ENCODE peak calls at places on chromosomes 13 and 19, in eight cellular contexts. N, Z, G, V, L, J, M and P are unnamed samples.

GRCh38 chr19:41746593-41747227 is 8.6 kb upstream of the CEACAM6 start:
- DNase-seq in N (no peak), Z (peak), G (no peak), V (no peak), L (peak), J (no peak), M (peak), P (peak)

GRCh38 chr13:81275666-81276258 is 934.8 kb upstream of the SPRY2 start:
- DNase-seq in N (no peak), Z (no peak), G (no peak), V (no peak), L (no peak), J (no peak), M (no peak), P (no peak)

GRCh38 chr13:19597523-19597922 is 35.9 kb upstream of the MPHOSPH8 start:
- DNase-seq in N (no peak), Z (no peak), G (no peak), V (no peak), L (no peak), J (no peak), M (no peak), P (no peak)

GRCh38 chr19:49520705-49521319 is 7.0 kb upstream of the RCN3 start:
- DNase-seq in N (no peak), Z (no peak), G (peak), V (no peak), L (no peak), J (no peak), M (no peak), P (no peak)

GRCh38 chr13:51330741-51331140 is 8.8 kb upstream of the SERPINE3 start:
- DNase-seq in N (peak), Z (no peak), G (no peak), V (no peak), L (no peak), J (no peak), M (no peak), P (no peak)

GRCh38 chr13:40221460-40222201 is 444.8 kb downstream of the FOXO1 start:
- DNase-seq in N (peak), Z (peak), G (no peak), V (no peak), L (no peak), J (no peak), M (peak), P (no peak)

GRCh38 chr19:9018163-9018875 is 8.1 kb upstream of the MUC16 start:
- DNase-seq in N (no peak), Z (no peak), G (no peak), V (no peak), L (no peak), J (no peak), M (no peak), P (no peak)

GRCh38 chr13:31200636-31200970 is 828 bp downstream of the B3GLCT start:
- DNase-seq in N (no peak), Z (peak), G (peak), V (no peak), L (peak), J (peak), M (peak), P (peak)

GRCh38 chr19:10113964-10114650 is 2.6 kb downstream of the P2RY11 start:
- DNase-seq in N (no peak), Z (no peak), G (peak), V (no peak), L (no peak), J (no peak), M (no peak), P (no peak)

GRCh38 chr19:9597027-9597426 is 12.7 kb upstream of the ZNF121 start:
- DNase-seq in N (no peak), Z (no peak), G (no peak), V (no peak), L (peak), J (no peak), M (no peak), P (no peak)

GRCh38 chr13:19601749-19602725 is 31.4 kb upstream of the MPHOSPH8 start:
- DNase-seq in N (no peak), Z (peak), G (peak), V (no peak), L (peak), J (peak), M (no peak), P (peak)

GRCh38 chr19:37654118-37654517 is 1.1 kb downstream of the ZFP30 start:
- DNase-seq in N (no peak), Z (no peak), G (no peak), V (no peak), L (no peak), J (no peak), M (no peak), P (no peak)

GRCh38 chr19:37654525-37654832 is 786 bp downstream of the ZFP30 start:
- DNase-seq in N (no peak), Z (no peak), G (no peak), V (no peak), L (peak), J (no peak), M (no peak), P (no peak)

GRCh38 chr19:37655689-37656491 is 625 bp upstream of the ZFP30 start:
- DNase-seq in N (peak), Z (peak), G (peak), V (peak), L (peak), J (peak), M (peak), P (peak)

GRCh38 chr19:37654833-37655688 is at the start of gene ZFP30:
- DNase-seq in N (peak), Z (peak), G (peak), V (peak), L (peak), J (peak), M (peak), P (peak)
- TF ChIP-seq POLR2AphosphoS5 in N (no peak), Z (no peak), G (peak), V (no peak), L (peak), J (no peak), M (peak), P (no peak)

GRCh38 chr19:19033426-19034203 is at the start of the genes ARMC6 and SUGP2:
- DNase-seq in N (peak), Z (peak), G (peak), V (peak), L (peak), J (peak), M (peak), P (peak)
- TF ChIP-seq POLR2AphosphoS5 in N (peak), Z (peak), G (peak), V (peak), L (peak), J (no peak), M (peak), P (no peak)

DNA sequence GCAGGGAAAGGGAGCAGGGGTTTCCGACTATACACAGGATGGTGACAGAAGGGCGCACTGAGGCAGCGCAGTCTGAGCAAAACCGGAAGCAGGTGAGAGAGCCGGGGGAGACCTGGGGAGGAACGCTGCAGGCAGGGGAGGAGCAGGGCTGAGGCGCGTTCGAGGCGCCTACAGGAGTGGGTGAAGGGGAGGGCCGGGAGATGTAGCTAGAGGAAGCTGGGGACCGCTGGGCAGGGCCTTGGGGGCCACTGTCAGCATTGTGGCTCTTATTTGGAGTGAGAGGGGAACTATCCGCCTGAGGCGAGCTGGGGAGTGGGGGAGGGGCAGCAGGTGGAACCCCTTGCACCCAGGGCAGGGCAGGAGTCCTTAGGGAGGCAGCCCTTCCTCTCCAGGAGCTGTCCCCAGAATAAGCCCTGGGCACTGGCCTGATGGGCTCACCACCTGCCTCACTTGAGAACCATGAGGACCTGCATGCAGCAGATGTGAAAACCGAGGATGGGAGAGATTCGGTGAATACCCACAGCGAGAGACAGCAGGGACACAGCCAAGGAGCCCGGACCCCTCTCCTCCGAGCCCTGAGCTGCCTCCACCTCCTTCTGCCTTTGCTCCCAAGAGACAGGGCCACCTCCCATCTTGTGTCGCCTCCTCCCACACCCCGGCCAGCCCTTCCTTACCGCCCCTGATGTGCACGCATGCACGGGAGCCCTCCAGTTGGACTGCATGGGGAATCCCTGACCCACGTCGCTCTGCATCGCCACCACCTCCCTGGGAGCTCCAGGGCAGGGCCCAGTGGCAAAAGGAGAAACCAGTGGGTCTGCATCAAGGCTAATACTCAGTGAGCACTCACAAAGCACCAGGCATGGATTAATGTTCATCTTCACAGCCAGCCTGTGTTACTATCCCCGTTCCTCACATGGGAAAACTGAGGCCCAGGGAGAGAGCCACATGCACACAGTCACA is 10.3 kb downstream of the AKT2 start:
- DNase-seq in N (no peak), Z (no peak), G (peak), V (no peak), L (no peak), J (peak), M (no peak), P (no peak)
- TF ChIP-seq POLR2AphosphoS5 in N (no peak), Z (no peak), G (peak), V (no peak), L (no peak), J (no peak), M (no peak), P (no peak)

GRCh38 chr19:3545669-3546034 is 6.7 kb downstream of the TEKTIP1 start:
- DNase-seq in N (no peak), Z (no peak), G (no peak), V (no peak), L (no peak), J (no peak), M (no peak), P (no peak)
- TF ChIP-seq POLR2AphosphoS5 in N (no peak), Z (no peak), G (no peak), V (no peak), L (no peak), J (no peak), M (no peak), P (no peak)

GRCh38 chr13:38349386-38350113 is at the start of gene UFM1:
- DNase-seq in N (peak), Z (peak), G (peak), V (peak), L (peak), J (peak), M (peak), P (peak)

GRCh38 chr13:38355595-38356120 is 6.0 kb downstream of the UFM1 start:
- DNase-seq in N (no peak), Z (no peak), G (no peak), V (no peak), L (no peak), J (no peak), M (no peak), P (no peak)

GRCh38 chr13:38346764-38347163 is 2.9 kb upstream of the UFM1 start:
- DNase-seq in N (no peak), Z (no peak), G (no peak), V (no peak), L (no peak), J (no peak), M (no peak), P (no peak)

GRCh38 chr13:38348890-38349289 is 761 bp upstream of the UFM1 start:
- DNase-seq in N (no peak), Z (peak), G (no peak), V (no peak), L (no peak), J (no peak), M (peak), P (no peak)

DNA sequence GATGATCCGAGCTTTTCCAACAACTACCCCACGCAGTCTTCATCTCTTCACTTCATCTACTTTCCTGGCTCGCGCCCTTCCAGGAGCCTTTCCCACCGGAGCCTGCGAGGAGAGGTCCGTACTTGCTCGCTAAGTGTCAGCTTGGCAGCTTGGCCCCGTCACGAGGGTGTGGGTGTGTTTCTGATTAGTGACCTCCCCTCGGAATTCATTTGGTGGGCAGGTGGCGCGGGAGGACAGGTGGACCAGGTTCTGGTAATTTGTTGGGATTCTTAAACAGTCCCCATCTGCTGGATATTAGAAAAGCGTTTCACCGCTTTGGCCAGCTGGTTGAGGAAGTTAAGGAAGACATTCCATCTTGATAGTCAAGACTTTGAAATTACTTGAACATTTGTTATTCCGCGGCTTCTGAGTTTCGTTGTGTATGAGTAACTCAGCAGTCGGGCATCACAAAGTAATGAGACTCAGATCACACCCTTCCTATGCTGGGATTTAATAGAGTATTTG is 515 bp downstream of the UFM1 start:
- DNase-seq in N (peak), Z (peak), G (peak), V (peak), L (no peak), J (no peak), M (peak), P (peak)
- TF ChIP-seq POLR2AphosphoS5 in N (no peak), Z (no peak), G (peak), V (no peak), L (no peak), J (no peak), M (no peak), P (no peak)